ENCODE peak calls at places on chromosomes 4 and X, in ten cellular contexts. Y, S, K, Q, X, P, M, U, F and L are unnamed samples.

GRCh38 chr4:150784305-150784704 is 202.4 kb downstream of the MAB21L2 start:
- DNase-seq in P (no peak), M (no peak), X (no peak), Y (no peak), U (no peak), F (no peak), S (no peak), K (no peak), Q (no peak), L (no peak)

GRCh38 chrX:140933056-140933455 is 69.3 kb upstream of the SPANXB1 start:
- DNase-seq in P (no peak), Q (no peak), S (no peak), Y (no peak), F (no peak), M (no peak), X (no peak), U (no peak), K (peak), L (no peak)

GRCh38 chrX:119067023-119067739 is 5.6 kb upstream of the CT47C1 start:
- DNase-seq in P (peak), K (peak), F (peak), M (peak), Y (peak), U (no peak), X (peak), S (no peak), Q (peak), L (no peak)

GRCh38 chr4:172134536-172134935 is 321.3 kb downstream of the GALNTL6 start:
- DNase-seq in F (no peak), X (no peak), S (no peak), Q (no peak), M (no peak), P (no peak), U (no peak), K (peak), Y (no peak), L (no peak)

GRCh38 chr4:120525106-120525505 is 397.4 kb downstream of the PRDM5 start:
- DNase-seq in S (no peak), Q (no peak), K (no peak), M (no peak), X (no peak), P (no peak), F (no peak), U (no peak), Y (no peak), L (no peak)

GRCh38 chr4:159444668-159445067 is 341.8 kb downstream of the RAPGEF2 start:
- DNase-seq in F (no peak), Y (no peak), P (peak), S (no peak), M (no peak), U (no peak), Q (no peak), X (peak), K (peak), L (no peak)

GRCh38 chr4:107719211-107719926 is 665 bp downstream of the PAPSS1 start:
- DNase-seq in Y (no peak), U (no peak), X (peak), S (no peak), F (peak), K (peak), M (no peak), P (peak), Q (no peak), L (no peak)

GRCh38 chr4:6804082-6804752 is 21.7 kb downstream of the KIAA0232 start:
- DNase-seq in F (no peak), K (no peak), S (no peak), Y (no peak), M (no peak), U (no peak), P (no peak), Q (no peak), X (no peak), L (no peak)

GRCh38 chr4:30770049-30770549 is 49.9 kb downstream of the PCDH7 start:
- DNase-seq in Q (no peak), X (peak), P (peak), S (no peak), U (no peak), Y (peak), K (peak), F (peak), M (no peak), L (no peak)

GRCh38 chrX:40078489-40079288 is 19.1 kb downstream of the BCOR start:
- DNase-seq in P (no peak), M (peak), S (no peak), Y (no peak), X (no peak), Q (no peak), U (no peak), K (no peak), F (no peak), L (no peak)

GRCh38 chrX:29746326-29746725 is 469.0 kb upstream of the MAGEB2 start:
- DNase-seq in P (peak), M (no peak), Y (no peak), K (no peak), S (no peak), Q (no peak), X (peak), F (peak), U (no peak), L (no peak)

GRCh38 chr4:140049924-140050681 is 103.9 kb downstream of the MAML3 start:
- DNase-seq in Y (no peak), X (peak), S (no peak), M (peak), Q (no peak), U (no peak), F (peak), K (peak), P (peak), L (no peak)

GRCh38 chrX:118675966-118676349 is 51.4 kb upstream of the IL13RA1 start:
- DNase-seq in K (no peak), S (no peak), U (no peak), X (no peak), P (no peak), Y (no peak), Q (no peak), M (no peak), F (no peak), L (no peak)

GRCh38 chr4:147822128-147822527 is 90.2 kb downstream of the ARHGAP10 start:
- DNase-seq in P (peak), M (no peak), S (no peak), Y (no peak), K (peak), Q (peak), U (no peak), F (peak), X (peak), L (no peak)

GRCh38 chrX:15675490-15675921 is 10.9 kb upstream of the CLTRN start:
- DNase-seq in M (peak), Y (peak), F (no peak), K (peak), S (no peak), P (no peak), Q (peak), U (peak), X (peak), L (no peak)

GRCh38 chr4:111230265-111230664 is 607.4 kb upstream of the PITX2 start:
- DNase-seq in F (peak), U (no peak), P (no peak), S (no peak), Y (no peak), M (no peak), K (no peak), X (no peak), Q (no peak), L (no peak)

GRCh38 chrX:67544281-67544680 is 460 bp downstream of the AR start:
- DNase-seq in P (peak), M (peak), U (peak), S (no peak), Q (peak), X (no peak), F (peak), K (no peak), Y (no peak), L (no peak)

GRCh38 chrX:120450163-120450562 is 18.9 kb downstream of the LAMP2 start:
- DNase-seq in M (peak), F (no peak), Q (no peak), P (peak), S (no peak), Y (no peak), U (no peak), K (no peak), X (peak), L (no peak)

GRCh38 chr4:97507587-97508245 is 635.6 kb downstream of the STPG2 start:
- DNase-seq in Q (no peak), Y (no peak), K (peak), S (no peak), U (no peak), X (peak), P (peak), F (peak), M (no peak), L (no peak)

GRCh38 chr4:75545526-75545925 is 10.3 kb upstream of the ODAPH start:
- DNase-seq in M (peak), U (no peak), P (no peak), X (no peak), F (peak), S (no peak), Y (no peak), K (peak), Q (no peak), L (no peak)

GRCh38 chr4:80188801-80189458 is 8.4 kb upstream of the PRDM8 start:
- DNase-seq in S (no peak), P (no peak), F (no peak), X (no peak), K (no peak), M (no peak), Q (no peak), U (peak), Y (no peak), L (no peak)

GRCh38 chr4:168248311-168248710 is 70.2 kb downstream of the DDX60 start:
- DNase-seq in F (no peak), U (no peak), P (no peak), K (no peak), Y (no peak), S (no peak), X (no peak), M (no peak), Q (no peak), L (no peak)

GRCh38 chr4:129342820-129343219 is 246.9 kb downstream of the C4orf33 start:
- DNase-seq in F (peak), P (peak), S (no peak), U (no peak), K (peak), X (peak), Y (no peak), Q (no peak), M (no peak), L (peak)

GRCh38 chr4:136056748-136057147 is 1475.5 kb downstream of the PCDH18 start:
- DNase-seq in P (no peak), U (no peak), S (no peak), F (no peak), Y (no peak), M (no peak), X (no peak), Q (no peak), K (no peak), L (no peak)

GRCh38 chr4:4681651-4682050 is 139.8 kb upstream of the STX18 start:
- DNase-seq in F (no peak), Y (no peak), M (no peak), X (no peak), S (no peak), Q (no peak), U (no peak), P (no peak), K (no peak), L (no peak)

GRCh38 chr4:87985097-87985886 is 9.8 kb downstream of the SPP1 start:
- DNase-seq in X (peak), S (no peak), Q (peak), M (peak), Y (peak), F (peak), P (peak), K (peak), U (peak), L (peak)

GRCh38 chrX:150456466-150456865 is 93.3 kb downstream of the MAMLD1 start:
- DNase-seq in Y (no peak), S (no peak), P (no peak), X (no peak), M (no peak), U (no peak), K (peak), F (no peak), Q (no peak), L (no peak)

GRCh38 chr4:144591401-144591800 is 54.6 kb upstream of the HHIP start:
- DNase-seq in X (peak), Y (no peak), F (peak), K (peak), Q (no peak), P (peak), U (no peak), S (no peak), M (no peak), L (peak)

GRCh38 chrX:137432609-137433008 is 133.3 kb upstream of the ZIC3 start:
- DNase-seq in U (no peak), X (no peak), M (peak), S (no peak), Q (no peak), Y (no peak), K (peak), F (peak), P (no peak), L (no peak)

GRCh38 chrX:109294097-109294815 is 187.6 kb downstream of the GUCY2F start:
- DNase-seq in Y (no peak), X (peak), F (peak), Q (no peak), S (no peak), M (no peak), U (no peak), P (peak), K (peak), L (no peak)

GRCh38 chr4:154779362-154779947 is 1.6 kb upstream of the RBM46 start:
- DNase-seq in K (peak), P (peak), M (peak), F (peak), S (no peak), X (peak), Q (no peak), U (no peak), Y (peak), L (peak)

GRCh38 chr4:128907966-128908365 is 98.5 kb downstream of the JADE1 start:
- DNase-seq in X (no peak), Y (no peak), S (no peak), U (no peak), P (no peak), Q (no peak), F (no peak), K (peak), M (no peak), L (no peak)

GRCh38 chr4:184911310-184911709 is 85.5 kb upstream of the ACSL1 start:
- DNase-seq in U (no peak), P (peak), K (peak), Q (no peak), M (no peak), X (peak), F (peak), Y (peak), S (no peak), L (no peak)

GRCh38 chrX:27336466-27337091 is 126.6 kb downstream of the PPP4R3C start:
- DNase-seq in Y (peak), X (peak), U (no peak), S (no peak), Q (no peak), F (peak), K (peak), M (peak), P (peak), L (no peak)

DNA sequence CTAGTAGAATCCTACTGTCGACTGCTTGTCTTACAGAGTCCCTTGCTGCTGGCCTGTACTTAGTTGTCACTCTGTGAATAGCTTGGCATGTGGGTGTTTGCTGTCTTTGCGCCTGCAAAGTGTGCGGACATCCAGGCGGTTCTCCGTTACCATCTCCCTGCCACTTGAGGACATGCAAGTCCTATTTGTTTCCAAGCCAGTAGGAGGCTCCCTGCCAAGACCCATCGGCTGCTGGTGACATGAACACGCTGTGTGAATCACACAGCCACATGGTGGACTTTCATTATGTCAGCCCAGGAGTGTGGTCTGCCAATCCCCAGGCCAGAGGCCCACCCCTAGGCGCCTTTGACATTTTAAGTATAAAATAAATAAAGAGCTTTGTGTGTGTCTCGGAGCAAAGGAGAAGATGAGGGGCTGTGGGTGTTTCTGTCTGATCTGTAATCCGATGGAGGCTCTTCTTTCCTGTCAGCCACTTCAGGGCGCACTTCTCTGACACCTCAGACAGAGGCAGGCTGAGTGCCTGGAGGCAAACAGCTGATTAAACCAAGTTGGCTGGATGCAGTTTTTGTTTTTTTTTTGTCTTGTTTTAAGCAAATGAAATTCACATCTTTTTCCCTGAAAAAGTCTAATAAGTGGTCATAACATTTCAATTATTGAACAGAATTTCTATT is 51.5 kb downstream of the ALPK1 start:
- DNase-seq in P (peak), M (peak), K (peak), Q (peak), X (peak), U (peak), F (peak), Y (peak), S (no peak), L (no peak)
- TF ChIP-seq CTCF in P (no peak), M (peak), K (peak), Q (no peak), X (peak), U (peak), F (peak), Y (peak), S (no peak), L (peak)

GRCh38 chr4:183175631-183176232 is 76.7 kb downstream of the WWC2 start:
- DNase-seq in U (no peak), P (peak), K (no peak), Q (no peak), X (peak), F (peak), Y (no peak), M (no peak), S (no peak), L (no peak)
- H3K4me3 ChIP-seq in U (no peak), P (no peak), K (no peak), Q (peak), X (no peak), F (no peak), Y (no peak), M (no peak), S (no peak), L (no peak)

GRCh38 chr4:40305329-40306193 is 29.6 kb upstream of the CHRNA9 start:
- DNase-seq in M (no peak), U (no peak), X (no peak), Y (no peak), P (no peak), F (no peak), S (peak), Q (no peak), K (no peak), L (no peak)
- TF ChIP-seq CTCF in M (no peak), U (no peak), X (no peak), Y (no peak), P (no peak), F (no peak), S (no peak), Q (no peak), K (no peak), L (no peak)

GRCh38 chr4:76663794-76664193 is 228.8 kb downstream of the SHROOM3 start:
- DNase-seq in K (no peak), U (no peak), X (no peak), S (no peak), F (no peak), M (no peak), Q (no peak), P (peak), Y (no peak), L (no peak)
- H3K4me3 ChIP-seq in K (no peak), U (no peak), X (no peak), S (no peak), F (no peak), M (no peak), Q (no peak), P (no peak), Y (no peak), L (no peak)

GRCh38 chrX:17529349-17529748 is 154.3 kb downstream of the NHS start:
- DNase-seq in K (no peak), P (no peak), Y (no peak), X (no peak), M (no peak), F (no peak), S (no peak), Q (no peak), U (no peak), L (no peak)
- TF ChIP-seq CTCF in K (no peak), P (no peak), Y (no peak), X (no peak), M (no peak), F (no peak), S (no peak), Q (no peak), U (no peak), L (no peak)